ENCODE peak calls at places on chromosomes 3 and 15, in seven cellular contexts. N is non-pigmented ciliary epithelial cell; Q is A673; P is M059J; Y is effector CD4-positive, alpha-beta T cell; I is left ventricle myocardium inferior; R is T-helper 1 cell. G is an unnamed sample.
A peak's percentile ranks its signal among the peaks of the same experiment; 100 is the strongest.

GRCh38 chr3:26070854-26071253 is 281.0 kb downstream of the OXSM start:
- DNase-seq in Q (no peak), P (no peak), R (no peak), N (no peak), I (no peak), Y (no peak), G (no peak)

GRCh38 chr15:99486371-99487336 is 79.1 kb upstream of the MEF2A start:
- DNase-seq in N (no peak), R (no peak), Y (no peak), P (peak; percentile 81), I (peak; percentile 89), Q (peak; percentile 75), G (peak; percentile 10)

GRCh38 chr15:49868348-49868747 is 247.5 kb downstream of the DTWD1 start:
- DNase-seq in N (no peak), P (no peak), I (no peak), Q (no peak), Y (no peak), R (no peak), G (no peak)

GRCh38 chr3:181726351-181727121 is 14.8 kb downstream of the SOX2 start:
- DNase-seq in Y (no peak), Q (no peak), P (no peak), I (no peak), N (no peak), R (no peak), G (no peak)

GRCh38 chr3:133136114-133137041 is 98.2 kb downstream of the TMEM108 start:
- DNase-seq in R (no peak), P (peak; percentile 55), N (no peak), Y (no peak), Q (peak; percentile 12), I (no peak), G (no peak)

GRCh38 chr15:63514533-63514943 is 10.1 kb downstream of the USP3 start:
- DNase-seq in I (no peak), N (no peak), Q (no peak), R (no peak), P (peak; percentile 68), Y (no peak), G (no peak)

GRCh38 chr3:69433938-69434263 is 48.0 kb upstream of the FRMD4B start:
- DNase-seq in R (no peak), N (no peak), I (no peak), Q (peak; percentile 47), Y (no peak), P (peak; percentile 75), G (no peak)

GRCh38 chr3:129308636-129309035 is 30.0 kb downstream of the HMCES start:
- DNase-seq in N (no peak), Q (no peak), R (no peak), I (no peak), Y (no peak), P (no peak), G (no peak)

GRCh38 chr15:52121896-52122295 is 9.3 kb upstream of the BCL2L10 start:
- DNase-seq in R (no peak), P (no peak), Q (no peak), Y (no peak), N (no peak), I (no peak), G (no peak)

GRCh38 chr3:160180581-160181216 is 44.5 kb upstream of the C3orf80 start:
- DNase-seq in Q (peak; percentile 90), Y (no peak), N (no peak), I (no peak), P (peak; percentile 59), R (no peak), G (no peak)

GRCh38 chr3:177580437-177580836 is 383.2 kb upstream of the TBL1XR1 start:
- DNase-seq in P (no peak), Q (no peak), N (no peak), I (no peak), R (no peak), Y (no peak), G (no peak)